ENCODE peak calls at places on chromosomes 2 and 18, in eight cellular contexts. W, I, U, F, X, G, Z and J are unnamed samples. For H3K9me3, the result is how much of the 10 kb centered on the place peaks cover.

GRCh38 chr2:207319321-207319720 is 153.6 kb upstream of the KLF7 start:
- DNase-seq in W (no peak), G (no peak), U (no peak), F (no peak), Z (no peak), I (no peak), X (no peak), J (no peak)

GRCh38 chr2:61620244-61621159 is 82.3 kb upstream of the XPO1 start:
- DNase-seq in U (no peak), Z (peak), I (no peak), W (no peak), G (peak), F (no peak), X (no peak), J (peak)

GRCh38 chr2:100976634-100977391 is 25.3 kb upstream of the RPL31 start:
- DNase-seq in X (no peak), I (no peak), F (no peak), U (no peak), W (no peak), Z (peak), G (no peak), J (peak)

GRCh38 chr18:23143059-23143831 is 8.0 kb downstream of the CABLES1 start:
- DNase-seq in X (no peak), W (peak), Z (no peak), U (no peak), G (no peak), I (no peak), F (peak), J (no peak)

GRCh38 chr2:101736861-101737291 is 39.4 kb downstream of the MAP4K4 start:
- DNase-seq in X (no peak), I (no peak), G (peak), Z (peak), U (no peak), W (no peak), F (no peak), J (no peak)

GRCh38 chr2:65300134-65300771 is 72.6 kb downstream of the ACTR2 start:
- DNase-seq in U (peak), G (no peak), F (peak), W (peak), X (no peak), I (peak), Z (peak), J (peak)

GRCh38 chr2:18900691-18901113 is 311.3 kb upstream of the NT5C1B start:
- DNase-seq in F (no peak), I (peak), W (no peak), X (no peak), G (no peak), U (peak), Z (no peak), J (no peak)

GRCh38 chr2:169360984-169361705 is 1.2 kb downstream of the LRP2 start:
- DNase-seq in G (no peak), Z (no peak), U (no peak), W (no peak), X (no peak), I (no peak), F (no peak), J (no peak)

GRCh38 chr2:137964066-137964858 is at the start of gene HNMT:
- DNase-seq in U (peak), X (no peak), Z (peak), F (peak), G (peak), I (peak), W (peak), J (peak)

GRCh38 chr2:8676191-8676914 is 5.5 kb upstream of the ID2 start:
- DNase-seq in F (peak), U (peak), X (peak), G (peak), Z (peak), I (peak), W (peak), J (no peak)

GRCh38 chr18:34707670-34708069 is 2.4 kb upstream of the DTNA start:
- DNase-seq in X (no peak), I (peak), G (peak), W (peak), F (peak), U (peak), Z (peak), J (peak)

GRCh38 chr2:468631-469310 is 180.9 kb upstream of the ALKAL2 start:
- DNase-seq in Z (no peak), F (no peak), X (no peak), U (no peak), G (no peak), I (no peak), W (no peak), J (no peak)

GRCh38 chr2:974054-974453 is 23.4 kb downstream of the SNTG2 start:
- DNase-seq in F (no peak), W (no peak), X (peak), Z (no peak), U (no peak), I (no peak), G (no peak), J (no peak)

GRCh38 chr2:74554821-74555531 is 456 bp downstream of the DOK1 start:
- DNase-seq in I (peak), G (peak), Z (peak), U (peak), W (peak), X (peak), F (peak), J (no peak)

GRCh38 chr18:63336366-63337099 is 17.0 kb upstream of the BCL2 start:
- DNase-seq in X (no peak), I (no peak), Z (peak), U (no peak), W (no peak), G (peak), F (no peak), J (no peak)

GRCh38 chr2:230254152-230254881 is 28.8 kb downstream of the SP140 start:
- DNase-seq in F (no peak), G (no peak), I (no peak), U (no peak), X (no peak), W (no peak), Z (no peak), J (no peak)

GRCh38 chr18:69817335-69817935 is 130.2 kb downstream of the CD226 start:
- DNase-seq in W (no peak), G (no peak), X (no peak), F (no peak), U (no peak), I (no peak), Z (peak), J (no peak)

DNA sequence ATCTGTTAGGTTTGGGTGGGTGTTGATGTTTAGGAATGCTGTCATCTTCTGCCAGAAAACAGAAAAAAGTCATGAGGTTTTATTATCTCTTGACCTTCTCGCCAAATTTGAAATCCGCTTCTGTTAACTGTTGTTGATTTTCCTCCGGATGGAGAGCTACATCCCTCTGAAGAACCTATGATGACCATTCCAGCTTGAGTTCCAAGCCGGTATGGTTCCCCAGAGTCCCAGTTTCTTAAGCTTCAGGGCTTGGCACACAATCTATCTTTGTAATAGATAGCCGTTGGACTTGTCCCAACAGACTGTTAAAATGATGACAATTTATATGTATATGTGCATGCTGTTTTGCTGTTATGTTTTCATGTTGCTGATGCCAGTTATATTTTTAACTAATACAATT is 1201.0 kb downstream of the LRP1B start:
- DNase-seq in U (no peak), I (no peak), G (no peak), F (no peak), X (no peak), W (no peak), Z (no peak), J (peak)
- H3K27ac ChIP-seq in U (no peak), I (no peak), G (no peak), F (no peak), X (no peak), W (no peak), Z (no peak), J (no peak)

DNA sequence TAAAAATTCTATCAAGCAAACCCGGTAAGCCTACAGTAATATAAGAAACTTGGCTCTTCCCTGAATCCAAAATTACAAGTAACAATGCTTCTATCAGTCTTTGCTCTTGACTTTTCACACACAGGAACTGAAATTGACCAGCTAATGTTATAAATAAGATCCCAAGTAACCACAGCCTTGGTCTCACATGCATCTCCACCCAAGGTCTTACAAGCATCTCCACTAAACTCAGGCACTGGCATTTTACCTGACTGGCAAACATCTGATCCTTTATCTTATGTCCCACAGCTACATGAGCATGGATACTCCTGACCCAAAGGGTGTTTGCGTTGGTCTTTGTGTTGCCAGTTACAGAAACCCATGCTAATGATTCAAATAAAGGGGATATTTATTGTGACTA is 302.3 kb upstream of the EPHA4 start:
- DNase-seq in G (no peak), X (no peak), W (no peak), U (no peak), F (no peak), I (no peak), Z (no peak), J (no peak)
- H3K4me3 ChIP-seq in G (no peak), X (no peak), W (no peak), U (no peak), F (no peak), I (no peak), Z (no peak), J (no peak)

DNA sequence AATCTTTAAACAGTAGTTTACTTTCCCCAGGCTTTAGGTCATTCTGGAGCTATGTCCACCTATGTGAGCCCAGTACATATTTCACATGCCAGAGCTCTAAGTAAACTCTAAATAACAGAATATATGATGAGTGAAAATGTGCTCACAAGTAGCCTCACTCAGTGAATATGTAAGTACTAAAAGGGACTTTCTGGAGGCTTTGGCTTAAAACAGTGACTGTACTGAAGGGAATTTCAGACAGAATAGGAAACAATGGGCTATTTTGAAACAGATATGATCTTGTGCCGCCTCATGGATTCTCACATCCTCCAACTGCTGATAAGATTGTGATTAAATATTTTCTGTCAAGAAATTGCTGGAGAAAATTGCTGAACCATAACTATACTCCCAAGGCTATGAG is 747.9 kb downstream of the SOCS6 start:
- DNase-seq in I (no peak), X (no peak), U (no peak), G (peak), W (no peak), F (no peak), Z (peak), J (no peak)
- H3K9me3 ChIP-seq in I (under half), X (under half), U (under half), G (under half), W (under half), F (under half), Z (under half), J (under half)

DNA sequence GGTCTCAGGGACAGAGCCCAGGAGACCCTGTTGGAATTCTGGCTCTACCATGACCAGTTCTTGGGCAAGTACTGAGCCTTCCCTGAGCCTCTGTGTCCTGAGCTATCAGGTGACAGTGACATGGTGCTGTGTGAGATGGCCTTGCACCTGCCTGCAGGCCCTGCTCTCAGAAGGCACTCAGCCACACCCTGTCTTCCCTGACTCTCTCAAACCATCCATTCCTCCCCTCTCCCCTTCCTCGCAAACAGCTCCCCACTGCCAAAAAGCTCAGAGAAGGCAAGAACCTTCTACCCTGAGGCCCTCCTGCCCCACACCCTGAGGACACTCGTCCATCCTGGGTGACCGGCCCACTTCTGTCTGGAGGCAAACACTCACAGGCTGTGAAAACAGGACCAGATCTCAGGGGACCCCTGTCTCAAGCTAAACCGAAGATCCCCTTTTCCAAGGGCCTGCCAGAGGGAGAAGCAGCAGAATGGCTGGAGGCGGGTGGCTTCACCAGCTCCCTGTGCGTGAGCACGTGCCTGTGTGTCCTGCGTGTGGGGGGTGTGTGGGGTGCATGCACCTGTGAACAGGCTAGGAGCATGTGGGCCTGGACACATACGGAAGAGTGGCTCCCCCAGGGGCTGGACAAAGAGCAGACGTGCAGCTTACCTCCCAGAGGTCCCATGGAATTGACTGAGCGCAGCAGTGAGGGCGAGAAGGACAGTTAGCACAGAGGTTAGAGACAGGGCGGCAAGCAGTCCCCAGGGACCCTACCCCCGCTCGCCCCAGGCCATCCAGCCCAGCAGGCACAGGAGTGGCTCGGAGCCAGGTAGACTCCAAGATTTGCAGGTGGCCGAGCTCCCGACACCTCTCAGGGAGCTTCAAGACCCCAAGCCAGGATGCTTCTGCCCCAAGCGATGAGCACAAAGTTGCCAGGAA is 53.9 kb downstream of the BIN1 start:
- DNase-seq in I (peak), U (no peak), F (peak), Z (no peak), W (no peak), G (no peak), X (peak), J (no peak)
- H3K27ac ChIP-seq in I (no peak), U (no peak), F (no peak), Z (no peak), W (no peak), G (no peak), X (no peak), J (no peak)

DNA sequence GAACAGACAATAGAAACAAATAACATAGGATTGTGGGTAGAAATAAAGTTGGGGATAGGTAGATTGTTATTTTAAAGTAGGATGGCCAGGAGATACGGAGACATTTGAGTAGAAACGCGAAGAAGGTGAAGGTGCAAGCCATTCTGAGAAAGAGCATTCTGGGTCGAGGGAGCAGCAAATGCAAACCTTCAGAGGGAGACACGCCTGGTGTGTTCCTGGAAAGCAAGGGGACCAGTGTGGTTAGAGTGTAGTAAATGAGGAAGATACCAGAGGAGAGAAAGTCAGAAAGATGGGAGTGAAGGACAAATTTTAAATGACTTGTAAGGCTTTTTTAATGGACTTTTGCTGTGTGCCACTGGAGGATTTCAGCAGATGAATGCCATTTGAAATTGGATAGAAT is 1.7 kb downstream of the CYP20A1 start:
- DNase-seq in W (no peak), X (no peak), U (no peak), I (no peak), F (no peak), G (no peak), Z (no peak), J (no peak)
- H3K4me3 ChIP-seq in W (peak), X (no peak), U (peak), I (peak), F (no peak), G (no peak), Z (no peak), J (no peak)

GRCh38 chr2:179195146-179195545 is 69.5 kb downstream of the SESTD1 start:
- DNase-seq in W (no peak), G (no peak), U (no peak), F (no peak), I (no peak), Z (no peak), X (no peak), J (no peak)
- H3K9me3 ChIP-seq in W (under half), G (under half), U (under half), F (under half), I (under half), Z (under half), X (under half), J (under half)

GRCh38 chr2:99153921-99154604 is 679 bp downstream of the TSGA10 start:
- DNase-seq in G (no peak), F (no peak), W (no peak), U (no peak), Z (peak), I (no peak), X (no peak), J (no peak)
- H3K27ac ChIP-seq in G (no peak), F (peak), W (peak), U (peak), Z (no peak), I (peak), X (peak), J (peak)

GRCh38 chr2:56183643-56184499 is at the start of gene CCDC85A:
- DNase-seq in G (peak), X (peak), Z (peak), W (peak), F (peak), I (peak), U (peak), J (peak)
- H3K4me3 ChIP-seq in G (peak), X (peak), Z (peak), W (peak), F (peak), I (peak), U (peak), J (no peak)